ENCODE peak calls at places on chromosomes 12 and 14, in nine cellular contexts. T is left lung; Q is kidney; G is tibial artery; H is CD8-positive, alpha-beta T cell; P is keratinocyte; M is HCT116; V is lower lobe of right lung; X is colonic mucosa. F is an unnamed sample. For H3K4me1, the result is how much of the 10 kb centered on the place peaks cover.

GRCh38 chr12:67447180-67447579 is 178.0 kb downstream of the CAND1 start:
- DNase-seq in G (no peak), T (no peak), Q (no peak), V (no peak), H (no peak), X (no peak), M (no peak), P (no peak), F (no peak)

GRCh38 chr12:90995041-90995440 is 9.7 kb downstream of the EPYC start:
- DNase-seq in H (no peak), V (no peak), G (no peak), X (no peak), M (no peak), Q (no peak), T (no peak), P (no peak), F (no peak)

GRCh38 chr12:71552728-71553501 is 110.7 kb downstream of the ZFC3H1 start:
- DNase-seq in Q (no peak), V (no peak), H (no peak), G (no peak), P (no peak), M (no peak), X (no peak), T (no peak), F (no peak)

GRCh38 chr14:61125314-61126082 is 144.5 kb downstream of the SLC38A6 start:
- DNase-seq in V (no peak), P (no peak), M (no peak), H (no peak), T (no peak), G (no peak), Q (no peak), X (no peak), F (no peak)

GRCh38 chr14:87805315-87805723 is 187.7 kb downstream of the GALC start:
- DNase-seq in H (peak), X (peak), Q (no peak), P (no peak), M (no peak), T (no peak), G (peak), V (no peak), F (no peak)

GRCh38 chr14:86858591-86858990 is 1134.4 kb downstream of the GALC start:
- DNase-seq in Q (no peak), G (no peak), V (no peak), T (no peak), X (no peak), M (no peak), P (no peak), H (no peak), F (no peak)

GRCh38 chr12:124386059-124386458 is 91.2 kb downstream of the RFLNA start:
- DNase-seq in M (no peak), P (no peak), G (no peak), X (no peak), H (no peak), T (no peak), V (no peak), Q (no peak), F (no peak)

GRCh38 chr12:13342971-13343370 is 146.4 kb downstream of the EMP1 start:
- DNase-seq in Q (no peak), H (no peak), G (no peak), V (no peak), T (no peak), X (no peak), P (no peak), M (no peak), F (no peak)

GRCh38 chr12:58313091-58313855 is 371.9 kb downstream of the ATP23 start:
- DNase-seq in G (no peak), P (no peak), H (no peak), Q (no peak), X (no peak), M (no peak), T (no peak), V (no peak), F (no peak)

GRCh38 chr14:55698051-55698450 is 118.0 kb downstream of the KTN1 start:
- DNase-seq in V (no peak), X (peak), Q (no peak), G (no peak), P (no peak), M (no peak), H (no peak), T (no peak), F (no peak)

GRCh38 chr12:101925935-101926334 is 48.6 kb downstream of the DRAM1 start:
- DNase-seq in Q (no peak), H (no peak), V (peak), T (no peak), P (no peak), X (no peak), M (no peak), G (no peak), F (no peak)

GRCh38 chr12:27906127-27906500 is 66.4 kb downstream of the PTHLH start:
- DNase-seq in Q (no peak), P (no peak), T (no peak), X (no peak), G (no peak), M (no peak), V (no peak), H (no peak), F (no peak)

GRCh38 chr12:3998397-3998796 is 125.2 kb upstream of the PARP11 start:
- DNase-seq in P (no peak), Q (no peak), H (no peak), V (no peak), X (no peak), T (no peak), M (no peak), G (no peak), F (no peak)

GRCh38 chr12:11732760-11733159 is 83.3 kb downstream of the ETV6 start:
- DNase-seq in V (no peak), Q (no peak), M (no peak), X (no peak), H (no peak), G (no peak), T (no peak), P (no peak), F (no peak)

GRCh38 chr14:93286212-93286890 is 46.5 kb downstream of the BTBD7 start:
- DNase-seq in G (no peak), V (no peak), M (no peak), T (no peak), X (no peak), P (no peak), Q (no peak), H (no peak), F (no peak)

GRCh38 chr12:27610380-27610779 is 85.9 kb upstream of the REP15 start:
- DNase-seq in P (no peak), H (no peak), G (no peak), M (peak), V (no peak), Q (no peak), X (no peak), T (no peak), F (no peak)

GRCh38 chr12:48106574-48107251 is 834 bp upstream of the SENP1 start:
- DNase-seq in M (no peak), X (no peak), H (no peak), V (no peak), Q (no peak), G (no peak), P (no peak), T (no peak), F (no peak)

GRCh38 chr12:54383041-54383609 is 1.4 kb downstream of the ZNF385A start:
- DNase-seq in P (no peak), V (no peak), H (no peak), Q (no peak), M (no peak), T (no peak), G (no peak), X (no peak), F (no peak)

GRCh38 chr12:84766375-84766774 is 146.2 kb downstream of the SLC6A15 start:
- DNase-seq in H (no peak), P (no peak), X (no peak), M (no peak), T (no peak), V (no peak), Q (no peak), G (no peak), F (no peak)

GRCh38 chr12:4051616-4052015 is 178.4 kb upstream of the PARP11 start:
- DNase-seq in H (no peak), P (no peak), V (no peak), G (no peak), X (no peak), M (no peak), Q (no peak), T (no peak), F (no peak)

GRCh38 chr12:6769003-6769389 is 2.8 kb downstream of the PTMS start:
- DNase-seq in Q (no peak), H (no peak), G (no peak), X (peak), T (no peak), V (no peak), P (no peak), M (no peak), F (no peak)

GRCh38 chr12:12032260-12032761 is 38.4 kb upstream of the BCL2L14 start:
- DNase-seq in H (no peak), X (peak), P (no peak), V (no peak), G (no peak), M (no peak), Q (no peak), T (no peak), F (no peak)

GRCh38 chr12:50362671-50363070 is 33.7 kb downstream of the FAM186A start:
- DNase-seq in T (no peak), H (no peak), V (no peak), P (no peak), Q (no peak), G (no peak), M (no peak), X (no peak), F (no peak)

GRCh38 chr12:110689002-110689600 is at the start of gene HVCN1:
- DNase-seq in G (peak), Q (peak), H (peak), X (peak), M (no peak), V (peak), T (peak), P (no peak), F (no peak)

GRCh38 chr14:44896275-44897040 is 65.3 kb downstream of the KLHL28 start:
- DNase-seq in H (no peak), X (no peak), G (no peak), V (no peak), Q (no peak), M (no peak), P (no peak), T (no peak), F (no peak)

GRCh38 chr12:105369014-105369413 is 38.5 kb downstream of the C12orf75 start:
- DNase-seq in Q (no peak), G (no peak), T (no peak), H (no peak), X (no peak), M (no peak), V (no peak), P (no peak), F (no peak)

GRCh38 chr12:108611884-108612415 is 14.1 kb upstream of the TMEM119 start:
- DNase-seq in M (peak), G (no peak), X (no peak), P (peak), H (peak), Q (no peak), V (no peak), T (no peak), F (no peak)

GRCh38 chr12:56599041-56599440 is 31.1 kb downstream of the BAZ2A start:
- DNase-seq in Q (no peak), T (no peak), X (no peak), V (no peak), P (no peak), M (no peak), H (no peak), G (no peak), F (no peak)

GRCh38 chr12:26869908-26870459 is 37.0 kb upstream of the ITPR2 start:
- DNase-seq in X (no peak), Q (no peak), M (no peak), V (no peak), H (no peak), P (no peak), T (no peak), G (no peak), F (no peak)

GRCh38 chr14:92549096-92549852 is 35.7 kb downstream of the RIN3 start:
- DNase-seq in X (no peak), M (no peak), Q (no peak), T (no peak), P (no peak), G (no peak), H (no peak), V (no peak), F (no peak)

GRCh38 chr12:31363826-31364225 is 37.9 kb upstream of the SINHCAF start:
- DNase-seq in T (no peak), X (no peak), Q (no peak), P (no peak), G (no peak), V (no peak), M (no peak), H (no peak), F (no peak)

GRCh38 chr14:96949594-96949993 is 152.4 kb downstream of the VRK1 start:
- DNase-seq in P (no peak), X (no peak), G (no peak), M (no peak), T (no peak), Q (no peak), H (peak), V (no peak), F (no peak)

GRCh38 chr12:64103821-64104220 is 118.3 kb downstream of the KICS2 start:
- DNase-seq in P (no peak), M (no peak), V (no peak), Q (no peak), H (no peak), T (no peak), G (no peak), X (no peak), F (no peak)

GRCh38 chr14:52031781-52032180 is 37.1 kb downstream of the NID2 start:
- DNase-seq in X (no peak), P (no peak), Q (no peak), V (no peak), H (no peak), M (no peak), G (peak), T (no peak), F (no peak)

GRCh38 chr12:138898-139534 is 72.4 kb downstream of the IQSEC3 start:
- DNase-seq in X (no peak), V (peak), M (no peak), H (peak), G (no peak), Q (no peak), P (no peak), T (no peak), F (no peak)

GRCh38 chr12:3122841-3123678 is 45.9 kb downstream of the TSPAN9 start:
- DNase-seq in G (peak), X (no peak), M (no peak), P (no peak), H (no peak), T (peak), V (no peak), Q (no peak), F (no peak)

GRCh38 chr12:55715833-55716581 is at the start of gene BLOC1S1:
- DNase-seq in X (peak), T (peak), P (peak), H (peak), Q (peak), G (peak), M (peak), V (peak), F (peak)

GRCh38 chr12:46773537-46773936 is 52.3 kb downstream of the SLC38A4 start:
- DNase-seq in P (no peak), V (no peak), Q (no peak), X (no peak), H (no peak), T (no peak), G (no peak), M (no peak), F (no peak)

GRCh38 chr12:46775796-46776195 is 50.0 kb downstream of the SLC38A4 start:
- DNase-seq in M (no peak), T (no peak), V (no peak), P (no peak), Q (no peak), G (no peak), X (no peak), H (no peak), F (no peak)

GRCh38 chr12:46771268-46771837 is 54.4 kb downstream of the SLC38A4 start:
- DNase-seq in V (no peak), X (no peak), M (no peak), G (no peak), P (no peak), T (no peak), Q (no peak), H (no peak), F (no peak)

GRCh38 chr12:46777587-46777986 is 48.2 kb downstream of the SLC38A4 start:
- DNase-seq in G (no peak), T (no peak), V (no peak), Q (no peak), M (no peak), X (no peak), H (no peak), P (no peak), F (no peak)

GRCh38 chr12:46774011-46774633 is 51.7 kb downstream of the SLC38A4 start:
- DNase-seq in M (no peak), T (no peak), V (no peak), G (no peak), P (no peak), X (no peak), H (no peak), Q (no peak), F (no peak)
- H3K4me1 ChIP-seq in M (under half), T (under half), V (under half), G (under half), P (under half), X (under half), H (under half), Q (under half), F (under half)

GRCh38 chr14:67373347-67373746 is 13.2 kb downstream of the EIF2S1 start:
- DNase-seq in M (no peak), Q (no peak), P (no peak), X (no peak), H (no peak), V (no peak), T (no peak), G (no peak), F (no peak)
- TF ChIP-seq CTCF in M (no peak), Q (no peak), P (no peak), X (no peak), H (no peak), V (no peak), T (no peak), G (no peak), F (no peak)

GRCh38 chr14:103697601-103698379 is 17.5 kb downstream of the XRCC3 start:
- DNase-seq in P (no peak), V (peak), X (no peak), M (no peak), H (no peak), T (peak), G (no peak), Q (peak), F (no peak)
- H3K4me1 ChIP-seq in P (under half), V (half or more), X (under half), M (under half), H (under half), T (under half), G (under half), Q (under half), F (under half)

GRCh38 chr14:50001146-50001998 is 108.5 kb downstream of the ARF6 start:
- DNase-seq in T (peak), X (peak), P (no peak), M (peak), G (peak), Q (peak), V (peak), H (peak), F (peak)

GRCh38 chr14:50001999-50002925 is 109.4 kb downstream of the ARF6 start:
- DNase-seq in Q (peak), V (peak), X (peak), H (peak), T (peak), M (no peak), P (no peak), G (peak), F (no peak)

GRCh38 chr14:49999826-50000214 is 106.9 kb downstream of the ARF6 start:
- DNase-seq in T (no peak), G (no peak), Q (no peak), H (no peak), P (no peak), V (no peak), M (no peak), X (no peak), F (no peak)

GRCh38 chr14:49999216-49999761 is 106.4 kb downstream of the ARF6 start:
- DNase-seq in X (peak), H (peak), G (peak), P (no peak), Q (peak), M (peak), T (peak), V (peak), F (no peak)

DNA sequence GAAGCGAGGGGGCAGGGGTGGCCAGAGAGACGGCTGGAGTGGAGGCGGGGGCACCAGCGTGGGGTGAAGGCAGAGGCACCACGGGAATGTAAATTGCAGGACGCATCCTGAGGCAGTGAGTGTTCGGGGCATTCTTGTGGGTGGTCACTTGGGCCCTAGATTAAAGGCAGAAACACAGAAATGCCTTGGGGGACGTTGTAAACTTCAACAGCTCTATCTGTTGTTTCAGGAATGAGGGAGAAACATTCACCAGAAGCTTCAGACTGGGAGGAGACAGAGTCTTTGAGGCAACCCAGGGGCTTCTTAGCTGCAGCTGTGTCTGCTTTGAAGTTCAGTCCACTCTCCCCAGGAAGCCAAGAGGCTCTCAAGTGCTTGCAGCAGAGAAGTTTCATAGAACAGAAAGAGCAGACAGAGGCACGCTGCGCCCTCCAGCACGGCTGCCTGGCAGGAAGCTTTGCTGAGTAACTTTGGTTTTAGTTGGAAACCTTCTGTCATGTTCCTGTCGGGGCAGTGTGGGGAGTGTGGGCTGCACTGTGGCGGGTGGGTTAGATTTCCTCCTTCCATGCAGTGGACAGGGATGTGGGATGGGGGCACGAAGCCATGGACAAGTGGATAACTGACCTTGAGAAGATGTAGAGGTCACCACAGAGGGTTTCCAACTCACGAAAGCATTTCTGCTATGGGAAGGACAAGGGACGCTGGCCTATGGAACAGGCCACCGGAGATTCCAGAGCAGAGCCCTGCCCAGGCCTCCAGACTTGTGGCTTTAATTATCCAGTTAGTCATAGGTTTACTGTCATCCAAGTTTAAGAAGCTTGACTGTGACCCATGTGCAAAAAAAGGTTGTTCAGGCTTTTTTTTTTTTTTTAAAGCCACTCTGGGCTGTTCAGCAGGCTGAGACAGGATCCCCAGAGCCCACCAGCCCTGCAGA is 107.6 kb downstream of the ARF6 start:
- DNase-seq in M (peak), H (peak), X (peak), V (peak), P (no peak), G (peak), T (peak), Q (peak), F (no peak)
- TF ChIP-seq CTCF in M (no peak), H (no peak), X (no peak), V (no peak), P (peak), G (no peak), T (no peak), Q (no peak), F (no peak)

GRCh38 chr14:99568567-99569560 is 35.1 kb downstream of the CCDC85C start:
- DNase-seq in P (no peak), X (no peak), V (no peak), T (no peak), M (no peak), G (no peak), H (no peak), Q (no peak), F (no peak)
- H3K4me1 ChIP-seq in P (under half), X (under half), V (half or more), T (under half), M (under half), G (half or more), H (under half), Q (half or more), F (half or more)

DNA sequence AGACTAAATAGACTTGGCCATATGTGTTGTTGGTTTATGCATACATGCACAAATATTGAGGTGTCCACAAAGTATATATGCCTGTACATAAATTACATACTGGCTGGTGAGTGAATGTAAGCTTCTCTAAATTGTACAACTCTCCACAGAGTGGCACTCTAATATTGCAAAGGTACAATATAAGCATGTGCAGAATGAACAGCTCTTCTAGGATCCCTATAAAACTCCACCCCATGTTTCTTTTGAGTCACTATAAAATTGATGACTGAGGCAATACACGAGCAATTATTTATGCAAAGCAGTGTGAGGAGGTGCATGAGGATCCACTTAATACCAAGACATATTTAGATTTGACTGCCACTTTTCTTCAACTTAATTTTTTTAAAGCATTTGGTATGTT is 172.2 kb downstream of the NAV3 start:
- DNase-seq in P (no peak), Q (no peak), X (no peak), H (no peak), V (no peak), M (no peak), T (no peak), G (no peak), F (no peak)
- TF ChIP-seq CTCF in P (no peak), Q (no peak), X (no peak), H (no peak), V (no peak), M (no peak), T (no peak), G (no peak), F (no peak)

F was measured in RWPE2.